ENCODE peak calls at places on chromosomes 6 and 20, in five cellular contexts. A is H1, H is HepG2, P is K562, O is GM12878. E is an unnamed sample.

GRCh38 chr20:22227301-22227700 is 357.1 kb downstream of the FOXA2 start:
- DNase-seq in A (no peak), H (no peak), P (no peak), O (no peak), E (no peak)

GRCh38 chr6:15417811-15418210 is 171.9 kb downstream of the JARID2 start:
- DNase-seq in A (no peak), H (no peak), P (no peak), O (no peak), E (no peak)

GRCh38 chr20:9602834-9603173 is 88.4 kb downstream of the LAMP5 start:
- DNase-seq in A (no peak), H (no peak), P (no peak), O (no peak), E (no peak)

GRCh38 chr6:21022343-21023107 is 488.3 kb downstream of the CDKAL1 start:
- DNase-seq in A (no peak), H (peak), P (peak), O (peak), E (no peak)

GRCh38 chr6:20326422-20326728 is 75.3 kb upstream of the E2F3 start:
- DNase-seq in A (no peak), H (no peak), P (no peak), O (no peak), E (no peak)

GRCh38 chr20:23602261-23602660 is 3.5 kb downstream of the CST9 start:
- DNase-seq in A (no peak), H (no peak), P (no peak), O (no peak), E (no peak)

GRCh38 chr6:81950877-81951276 is 198.4 kb upstream of the TENT5A start:
- DNase-seq in A (no peak), H (no peak), P (no peak), O (peak), E (no peak)

GRCh38 chr6:82025271-82025670 is 222.3 kb downstream of the IBTK start:
- DNase-seq in A (no peak), H (no peak), P (no peak), O (no peak), E (no peak)

GRCh38 chr6:19664878-19665715 is 172.1 kb upstream of the ID4 start:
- DNase-seq in A (no peak), H (no peak), P (no peak), O (no peak), E (no peak)

GRCh38 chr6:20223119-20223518 is 10.8 kb upstream of the MBOAT1 start:
- DNase-seq in A (no peak), H (no peak), P (no peak), O (no peak), E (no peak)

GRCh38 chr6:155013457-155013876 is 18.4 kb downstream of the TIAM2 start:
- DNase-seq in A (no peak), H (no peak), P (no peak), O (no peak), E (no peak)

GRCh38 chr20:18144541-18145099 is 7.0 kb downstream of the KAT14 start:
- DNase-seq in A (no peak), H (peak), P (no peak), O (no peak), E (no peak)

GRCh38 chr20:48690888-48691287 is 136.9 kb downstream of the PREX1 start:
- DNase-seq in A (no peak), H (no peak), P (peak), O (no peak), E (no peak)

GRCh38 chr20:4795394-4795793 is 73.7 kb downstream of the PRND start:
- DNase-seq in A (no peak), H (peak), P (peak), O (no peak), E (no peak)

GRCh38 chr6:161836643-161837448 is 563.0 kb upstream of the AGPAT4 start:
- DNase-seq in A (no peak), H (peak), P (no peak), O (no peak), E (no peak)

GRCh38 chr6:25359191-25359861 is 80.2 kb downstream of the CARMIL1 start:
- DNase-seq in A (no peak), H (no peak), P (no peak), O (no peak), E (no peak)

GRCh38 chr6:3244003-3244831 is 14.5 kb upstream of the PSMG4 start:
- DNase-seq in A (no peak), H (no peak), P (no peak), O (no peak), E (no peak)

GRCh38 chr6:3245216-3245615 is 13.5 kb upstream of the PSMG4 start:
- DNase-seq in A (no peak), H (no peak), P (no peak), O (no peak), E (no peak)

GRCh38 chr6:3249821-3250220 is 8.9 kb upstream of the PSMG4 start:
- DNase-seq in A (no peak), H (no peak), P (no peak), O (no peak), E (no peak)

GRCh38 chr6:3250278-3250677 is 8.5 kb upstream of the PSMG4 start:
- DNase-seq in A (no peak), H (no peak), P (no peak), O (no peak), E (no peak)

GRCh38 chr6:3247255-3248146 is 11.2 kb upstream of the PSMG4 start:
- DNase-seq in A (no peak), H (peak), P (peak), O (no peak), E (peak)
- TF ChIP-seq ATF2 in A (no peak), H (no peak), P (no peak), O (no peak), E (no peak)

DNA sequence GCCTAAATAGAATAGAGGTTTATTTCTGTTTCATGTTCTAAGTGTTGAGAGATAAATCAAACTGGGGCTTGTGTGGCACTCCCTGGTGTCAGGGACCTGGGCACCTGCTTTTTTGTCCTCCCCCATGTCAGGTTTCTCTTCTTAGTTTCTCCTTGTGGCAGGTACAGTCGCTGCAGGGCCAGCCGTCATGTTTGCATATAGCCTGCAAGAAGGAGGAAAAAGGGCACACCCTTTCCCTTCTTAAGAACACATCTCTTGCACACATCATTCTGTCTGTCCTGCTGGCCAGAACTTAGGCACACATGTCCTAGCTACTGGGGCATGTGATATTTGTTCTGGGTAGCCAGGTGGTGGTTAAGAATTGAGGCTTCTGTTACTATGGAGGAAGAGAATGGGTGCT is 27.9 kb downstream of the CDC5L start:
- DNase-seq in A (no peak), H (no peak), P (no peak), O (no peak), E (no peak)
- TF ChIP-seq ATF2 in A (no peak), H (no peak), P (no peak), O (no peak), E (no peak)

GRCh38 chr6:2943564-2943955 is 27.8 kb downstream of the SERPINB6 start:
- DNase-seq in A (no peak), H (no peak), P (no peak), O (no peak), E (no peak)

GRCh38 chr6:2945069-2945452 is 26.3 kb downstream of the SERPINB6 start:
- DNase-seq in A (no peak), H (no peak), P (no peak), O (no peak), E (no peak)

GRCh38 chr6:2940851-2941250 is 30.5 kb downstream of the SERPINB6 start:
- DNase-seq in A (no peak), H (no peak), P (no peak), O (no peak), E (no peak)

GRCh38 chr6:2944405-2945068 is 26.8 kb downstream of the SERPINB6 start:
- DNase-seq in A (no peak), H (no peak), P (no peak), O (no peak), E (no peak)

DNA sequence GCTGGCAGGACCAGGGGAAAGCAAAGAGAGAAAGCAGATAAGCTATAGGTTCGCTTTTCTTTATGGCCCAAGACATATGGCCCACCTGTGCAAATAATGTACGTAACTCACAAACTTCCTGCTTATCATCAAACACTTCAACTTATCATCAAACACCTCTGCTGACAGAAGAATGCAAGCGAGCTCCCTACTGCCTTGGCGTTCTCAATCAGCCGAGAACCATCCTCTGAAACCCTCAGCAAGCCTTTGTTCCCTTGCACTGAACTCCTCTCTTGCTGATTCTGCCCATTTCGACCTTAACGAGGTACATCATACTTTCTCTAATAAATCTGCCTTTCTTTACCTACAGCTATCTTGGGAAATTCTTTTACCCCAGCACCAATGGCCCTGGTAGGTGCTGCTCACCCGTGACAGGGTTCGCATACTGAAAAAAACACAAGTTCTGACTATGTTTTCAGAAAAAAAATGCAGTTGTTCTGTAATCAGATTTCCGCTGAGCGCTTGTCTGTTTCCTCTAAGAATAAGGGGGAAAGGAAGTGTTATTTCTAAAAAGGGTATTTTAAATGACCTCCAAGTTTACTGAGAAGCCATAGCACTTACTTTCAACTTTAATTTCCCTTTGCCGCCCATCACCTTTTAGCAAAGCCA is 28.3 kb downstream of the SERPINB6 start:
- DNase-seq in A (no peak), H (no peak), P (no peak), O (no peak), E (no peak)
- TF ChIP-seq ATF2 in A (no peak), H (no peak), P (no peak), O (no peak), E (no peak)

GRCh38 chr20:13671500-13672288 is 33.0 kb upstream of the TASP1 start:
- DNase-seq in A (no peak), H (no peak), P (no peak), O (no peak), E (no peak)
- TF ChIP-seq ATF2 in A (no peak), H (no peak), P (no peak), O (no peak), E (no peak)

GRCh38 chr20:3677733-3678132 is 4.1 kb downstream of the ADAM33 start:
- DNase-seq in A (no peak), H (no peak), P (no peak), O (no peak), E (no peak)
- TF ChIP-seq ATF2 in A (no peak), H (no peak), P (no peak), O (no peak), E (no peak)

GRCh38 chr6:9467746-9468145 is 947.1 kb downstream of the TFAP2A start:
- DNase-seq in A (no peak), H (no peak), P (no peak), O (no peak), E (no peak)
- TF ChIP-seq ATF2 in A (no peak), H (no peak), P (no peak), O (no peak), E (no peak)

GRCh38 chr6:54846243-54846856 is at the start of gene FAM83B:
- DNase-seq in A (peak), H (no peak), P (no peak), O (no peak), E (peak)
- TF ChIP-seq ATF2 in A (no peak), H (no peak), P (no peak), O (no peak), E (no peak)